ENCODE peak calls at places on chromosome 5, in eight cellular contexts. Y is HTR-8/SVneo, M is COR-L47, E is GM20000, W is non-pigmented ciliary epithelial cell, G is hypothalamus, B is fibroblast of mammary gland, F is brain microvascular endothelial cell. P is an unnamed sample.

GRCh38 chr5:180596668-180597231 is 5.5 kb upstream of the SCGB3A1 start:
- DNase-seq in Y (no peak), M (peak; percentile 25), E (peak; percentile 5), W (no peak), G (no peak), B (no peak), F (no peak), P (no peak)

GRCh38 chr5:168579987-168580508 is 880 bp upstream of the PANK3 start:
- DNase-seq in Y (no peak), M (no peak), E (no peak), W (no peak), G (no peak), B (peak; percentile 10), F (peak; percentile 2), P (no peak)

GRCh38 chr5:98839469-98840383 is 66.3 kb downstream of the RGMB start:
- DNase-seq in Y (no peak), M (no peak), E (peak; percentile 46), W (no peak), G (no peak), B (peak; percentile 16), F (no peak), P (no peak)

GRCh38 chr5:38287124-38287523 is 28.8 kb downstream of the EGFLAM start:
- DNase-seq in Y (no peak), M (no peak), E (no peak), W (no peak), G (no peak), B (no peak), F (no peak), P (no peak)

GRCh38 chr5:2015961-2016360 is 133.2 kb upstream of the IRX4 start:
- DNase-seq in Y (no peak), M (no peak), E (no peak), W (no peak), G (no peak), B (no peak), F (no peak), P (no peak)

GRCh38 chr5:16057277-16057676 is 122.3 kb downstream of the MARCHF11 start:
- DNase-seq in Y (peak; percentile 28), M (no peak), E (no peak), W (no peak), G (no peak), B (no peak), F (peak; percentile 2), P (no peak)

GRCh38 chr5:162384225-162384624 is 316.7 kb downstream of the GABRG2 start:
- DNase-seq in Y (no peak), M (no peak), E (no peak), W (no peak), G (no peak), B (no peak), F (no peak), P (no peak)

GRCh38 chr5:132773601-132774355 is 3.3 kb downstream of the SEPTIN8 start:
- DNase-seq in Y (no peak), M (no peak), E (no peak), W (no peak), G (no peak), B (no peak), F (no peak), P (no peak)

GRCh38 chr5:160467555-160468418 is 46.1 kb downstream of the PTTG1 start:
- DNase-seq in Y (no peak), M (no peak), E (peak; percentile 77), W (no peak), G (no peak), B (peak; percentile 84), F (peak; percentile 83), P (peak; percentile 76)

GRCh38 chr5:108953940-108954339 is 206.2 kb downstream of the FER start:
- DNase-seq in Y (no peak), M (no peak), E (no peak), W (no peak), G (no peak), B (no peak), F (no peak), P (no peak)

GRCh38 chr5:9587135-9587534 is 41.3 kb upstream of the SEMA5A start:
- DNase-seq in Y (no peak), M (no peak), E (no peak), W (no peak), G (no peak), B (no peak), F (no peak), P (no peak)

GRCh38 chr5:1229822-1230221 is 4.6 kb downstream of the SLC6A18 start:
- DNase-seq in Y (no peak), M (no peak), E (no peak), W (no peak), G (no peak), B (no peak), F (no peak), P (no peak)

P was measured in GM18507.